ENCODE peak calls at places on chromosome 11, in six cellular contexts. K is neuronal stem cell, Z is IMR-90, X is mesenchymal stem cell, E is H1, Q is mesendoderm. P is an unnamed sample.

GRCh38 chr11:74138021-74138420 is 32.8 kb downstream of the C2CD3 start:
- DNase-seq in X (no peak), E (no peak), Q (no peak), Z (peak; percentile 78), K (no peak), P (no peak)

GRCh38 chr11:29279716-29280115 is 737.1 kb downstream of the KCNA4 start:
- DNase-seq in Z (no peak), Q (no peak), K (no peak), X (no peak), E (no peak), P (no peak)

GRCh38 chr11:15800121-15800800 is 556.1 kb downstream of the SOX6 start:
- DNase-seq in Q (peak; percentile 16), X (peak; percentile 86), K (no peak), Z (peak; percentile 86), E (no peak), P (peak; percentile 45)

GRCh38 chr11:47857485-47858168 is 9.5 kb upstream of the NUP160 start:
- DNase-seq in X (no peak), Q (no peak), E (no peak), Z (no peak), K (no peak), P (no peak)

GRCh38 chr11:75200051-75200450 is 40.5 kb upstream of the TPBGL start:
- DNase-seq in Q (no peak), E (no peak), K (no peak), X (no peak), Z (no peak), P (no peak)

GRCh38 chr11:81647374-81647773 is 1086.3 kb downstream of the FAM181B start:
- DNase-seq in Q (no peak), E (no peak), X (no peak), K (no peak), Z (no peak), P (no peak)

GRCh38 chr11:27717801-27718229 is 17.6 kb upstream of the BDNF start:
- DNase-seq in K (no peak), E (no peak), Q (peak; percentile 77), X (peak; percentile 66), Z (no peak), P (no peak)

GRCh38 chr11:8011383-8011782 is 24.2 kb downstream of the EIF3F start:
- DNase-seq in E (no peak), K (no peak), Z (no peak), X (no peak), Q (no peak), P (no peak)

GRCh38 chr11:108111126-108111525 is 10.2 kb upstream of the ACAT1 start:
- DNase-seq in Q (peak; percentile 14), E (no peak), Z (no peak), X (no peak), K (no peak), P (no peak)

GRCh38 chr11:63558459-63559157 is 4.6 kb downstream of the PLAAT2 start:
- DNase-seq in E (no peak), Q (no peak), Z (no peak), K (no peak), X (no peak), P (no peak)

GRCh38 chr11:20113147-20113435 is 47.2 kb downstream of the DBX1 start:
- DNase-seq in X (no peak), Q (no peak), Z (no peak), K (no peak), E (no peak), P (no peak)

GRCh38 chr11:8717876-8718753 is 35.5 kb downstream of the RPL27A start:
- DNase-seq in X (peak; percentile 95), E (no peak), Z (peak; percentile 97), K (no peak), Q (peak; percentile 85), P (no peak)

GRCh38 chr11:78418584-78419211 is 1.1 kb upstream of the GAB2 start:
- DNase-seq in Z (peak; percentile 27), Q (no peak), E (no peak), K (no peak), X (no peak), P (no peak)

GRCh38 chr11:118514103-118514502 is 13.2 kb upstream of the TTC36 start:
- DNase-seq in Q (no peak), K (no peak), E (no peak), X (peak; percentile 37), Z (no peak), P (no peak)

GRCh38 chr11:122167100-122167499 is 51.1 kb upstream of the BLID start:
- DNase-seq in K (no peak), Z (peak; percentile 85), Q (no peak), E (no peak), X (peak; percentile 87), P (peak; percentile 20)

GRCh38 chr11:67289226-67289650 is at the start of gene ANKRD13D:
- DNase-seq in K (no peak), Q (no peak), E (no peak), Z (no peak), X (no peak), P (no peak)

GRCh38 chr11:128956401-128957203 is 13.9 kb upstream of the TP53AIP1 start:
- DNase-seq in Z (peak; percentile 78), K (peak; percentile 67), X (peak; percentile 80), Q (peak; percentile 89), E (no peak), P (peak; percentile 48)

GRCh38 chr11:46894961-46895360 is 23.4 kb downstream of the LRP4 start:
- DNase-seq in X (no peak), Q (no peak), K (no peak), Z (no peak), E (no peak), P (no peak)

GRCh38 chr11:110469101-110469500 is 39.4 kb downstream of the FDX1 start:
- DNase-seq in Z (peak; percentile 46), Q (no peak), E (no peak), K (no peak), X (no peak), P (no peak)

DNA sequence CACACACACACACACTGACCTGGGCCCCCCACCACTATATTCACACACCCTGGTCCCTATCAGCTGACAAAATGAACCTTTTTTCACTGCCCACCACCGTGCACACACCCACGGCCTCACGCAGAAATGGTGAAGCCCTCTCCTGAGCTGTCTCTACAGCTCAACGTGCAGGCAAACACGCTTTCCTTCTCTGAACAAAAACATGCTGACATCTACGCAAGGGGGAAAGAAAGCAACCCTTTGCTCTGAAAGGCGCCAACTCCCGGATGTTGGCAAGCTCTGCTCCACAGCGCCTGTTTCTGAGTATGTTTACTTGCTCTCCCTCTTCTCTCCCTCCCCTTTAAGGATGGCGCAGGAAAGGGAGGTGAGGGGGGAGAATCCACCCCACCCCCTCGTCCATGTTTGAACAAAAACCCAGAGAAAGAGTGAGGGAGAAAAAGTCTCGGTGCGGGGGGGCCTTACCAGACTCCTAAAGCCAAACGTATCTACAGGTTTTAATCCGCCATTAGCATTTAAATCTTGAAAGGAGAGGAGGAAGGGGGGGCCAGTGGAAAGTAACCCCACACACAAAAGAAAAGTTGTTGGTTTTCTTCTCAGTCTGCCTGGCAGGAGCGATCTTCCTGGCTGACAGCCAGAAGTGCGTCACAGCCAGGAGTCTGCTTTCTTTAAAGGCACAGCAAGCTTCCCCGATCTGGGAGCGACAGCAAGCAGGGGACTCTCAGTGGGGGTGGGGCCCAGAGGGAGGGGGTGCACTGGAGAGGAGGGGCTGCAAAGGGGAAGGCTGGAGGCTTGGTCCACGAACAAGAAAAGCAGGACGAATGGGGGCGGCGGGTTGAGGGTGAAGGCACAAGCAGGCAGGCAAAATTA is 39.6 kb downstream of the NUMA1 start:
- DNase-seq in X (peak; percentile 96), Z (peak; percentile 95), Q (peak; percentile 87), E (peak; percentile 73), K (peak; percentile 83), P (peak; percentile 41)
- H4K8ac ChIP-seq in X (peak overlapping the region; percentile 92), Z (peak overlapping the region; percentile 100), Q (no peak overlapping the region), E (peak overlapping the region; percentile 64), K (no peak overlapping the region), P (peak overlapping the region; percentile 40)

GRCh38 chr11:41895106-41895505 is 435.7 kb upstream of the LRRC4C start:
- DNase-seq in Q (no peak), K (no peak), Z (no peak), X (no peak), E (no peak), P (no peak)
- H2BK5ac ChIP-seq in Q (no peak overlapping the region), K (no peak overlapping the region), Z (no peak overlapping the region), X (no peak overlapping the region), E (no peak overlapping the region), P (no peak overlapping the region)

DNA sequence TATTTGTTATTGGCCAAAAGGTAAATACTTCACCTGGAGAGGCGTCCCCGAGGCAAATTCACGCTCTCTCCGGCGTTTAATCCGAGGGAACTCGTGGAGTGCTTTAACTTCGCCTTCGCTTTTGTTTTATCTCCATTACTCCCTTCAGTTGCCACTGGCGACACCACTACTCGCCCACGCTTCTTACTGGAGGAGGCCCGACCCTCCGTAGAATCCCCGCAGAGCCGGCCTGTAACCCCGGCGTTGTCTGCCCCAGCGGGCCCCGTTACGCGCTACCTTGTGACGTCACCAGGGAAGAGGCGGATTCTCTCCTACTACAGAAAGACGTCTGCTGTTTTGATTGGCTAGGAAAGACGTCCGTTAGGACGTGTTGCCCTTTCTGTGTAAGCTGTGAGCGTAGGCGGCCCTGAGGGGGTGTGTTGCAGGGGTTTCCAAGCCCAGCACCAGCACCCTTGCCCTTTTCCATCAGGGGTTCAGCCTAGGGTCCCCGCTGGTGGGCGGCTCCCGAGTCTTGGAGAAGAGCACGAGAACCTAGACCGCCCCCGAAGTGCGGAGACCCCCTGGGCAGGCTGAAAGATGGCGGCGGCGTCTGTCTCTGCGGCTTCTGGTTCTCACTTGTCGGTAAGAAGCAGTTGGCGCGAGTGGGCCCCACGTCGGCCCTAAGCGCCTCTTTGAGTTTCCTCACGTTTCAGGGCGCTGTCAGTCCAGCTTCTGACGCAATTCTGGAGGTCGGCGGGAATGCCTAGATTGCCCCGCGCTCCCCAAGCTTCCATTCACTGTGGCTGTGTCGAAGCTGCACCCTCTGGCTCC is at the start of gene CEP57:
- DNase-seq in Z (peak; percentile 99), K (peak; percentile 98), Q (peak; percentile 99), X (peak; percentile 99), E (peak; percentile 94), P (peak; percentile 94)
- H4K8ac ChIP-seq in Z (peak within 1 kb of the TSS; percentile 48), K (peak within 1 kb of the TSS; percentile 94), Q (no peak within 1 kb of the TSS), X (peak within 1 kb of the TSS; percentile 89), E (peak within 1 kb of the TSS; percentile 99), P (peak within 1 kb of the TSS; percentile 89)

GRCh38 chr11:88359529-88359928 is 22.0 kb upstream of the CTSC start:
- DNase-seq in Z (no peak), K (no peak), X (no peak), E (no peak), Q (no peak), P (no peak)

GRCh38 chr11:88367310-88367709 is 29.8 kb upstream of the CTSC start:
- DNase-seq in X (no peak), Q (no peak), K (no peak), Z (no peak), E (no peak), P (no peak)

GRCh38 chr11:88363566-88364169 is 26.1 kb upstream of the CTSC start:
- DNase-seq in K (no peak), Q (no peak), X (peak; percentile 68), E (no peak), Z (peak; percentile 34), P (no peak)

GRCh38 chr11:88358040-88358431 is 20.5 kb upstream of the CTSC start:
- DNase-seq in Q (no peak), Z (no peak), K (no peak), X (no peak), E (no peak), P (no peak)

DNA sequence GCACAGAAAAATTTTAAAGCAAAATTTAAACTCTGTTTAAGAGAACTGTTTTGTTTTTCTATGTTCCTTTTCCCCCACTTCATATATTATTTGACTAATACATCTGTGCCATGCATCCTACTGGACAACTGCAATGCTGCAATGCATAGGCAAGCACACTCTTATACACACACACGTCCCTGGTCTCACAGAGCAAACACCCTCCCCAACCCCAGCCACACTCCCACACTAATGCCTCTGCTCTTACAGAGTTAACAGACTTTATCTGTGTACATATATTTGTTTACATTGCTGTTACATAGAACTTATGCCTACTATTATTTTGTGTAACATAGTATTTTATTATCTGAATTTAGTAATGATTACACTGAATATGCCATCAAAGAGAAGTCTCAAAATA is 25.5 kb upstream of the CTSC start:
- DNase-seq in E (no peak), K (no peak), Q (no peak), Z (no peak), X (peak; percentile 13), P (no peak)
- H2BK5ac ChIP-seq in E (no peak overlapping the region), K (no peak overlapping the region), Q (no peak overlapping the region), Z (no peak overlapping the region), X (no peak overlapping the region), P (no peak overlapping the region)